ENCODE peak calls at places on chromosome 22, in five cellular contexts. One of them, this sample, is unnamed.

GRCh38 chr22:31917227-31917921 is 27.0 kb upstream of the YWHAH start:
- DNase-seq in left lung: peak; percentile 79
- DNase-seq in IMR-90: no peak
- DNase-seq in stimulated activated CD4-positive, alpha-beta T cell treated with anti-CD3 and anti-CD28 coated beads, Interleukin-4, amount 100 ng/mL, for 48 hours: no peak
- DNase-seq in activated T-helper 1 cell treated with anti-CD3 and anti-CD28 coated beads, Interleukin-12 subunit alpha, Interleukin-12 subunit beta, Interleukin-2, Interleukin-4 antibody, amounts not matched to agents 30 ng/mL and 10 ng/mL and 1 ng/mL, durations not matched to agents 14 hours and 24 hours and 36 hours: no peak
- DNase-seq in this sample: peak; percentile 27

GRCh38 chr22:20531404-20532181 is 24.2 kb downstream of the MED15 start:
- DNase-seq in activated T-helper 1 cell treated with anti-CD3 and anti-CD28 coated beads, Interleukin-12 subunit alpha, Interleukin-12 subunit beta, Interleukin-2, Interleukin-4 antibody, amounts not matched to agents 30 ng/mL and 10 ng/mL and 1 ng/mL, durations not matched to agents 14 hours and 24 hours and 36 hours: no peak
- DNase-seq in stimulated activated CD4-positive, alpha-beta T cell treated with anti-CD3 and anti-CD28 coated beads, Interleukin-4, amount 100 ng/mL, for 48 hours: no peak
- DNase-seq in IMR-90: peak; percentile 90
- DNase-seq in left lung: peak; percentile 84
- DNase-seq in this sample: no peak

GRCh38 chr22:19723165-19723989 is at the start of gene GP1BB:
- DNase-seq in stimulated activated CD4-positive, alpha-beta T cell treated with anti-CD3 and anti-CD28 coated beads, Interleukin-4, amount 100 ng/mL, for 48 hours: peak; percentile 49
- DNase-seq in activated T-helper 1 cell treated with anti-CD3 and anti-CD28 coated beads, Interleukin-12 subunit alpha, Interleukin-12 subunit beta, Interleukin-2, Interleukin-4 antibody, amounts not matched to agents 30 ng/mL and 10 ng/mL and 1 ng/mL, durations not matched to agents 14 hours and 24 hours and 36 hours: no peak
- DNase-seq in IMR-90: no peak
- DNase-seq in left lung: no peak
- DNase-seq in this sample: peak; percentile 32

GRCh38 chr22:44543781-44544181 is 45.7 kb upstream of the RTL6 start:
- DNase-seq in left lung: no peak
- DNase-seq in activated T-helper 1 cell treated with anti-CD3 and anti-CD28 coated beads, Interleukin-12 subunit alpha, Interleukin-12 subunit beta, Interleukin-2, Interleukin-4 antibody, amounts not matched to agents 30 ng/mL and 10 ng/mL and 1 ng/mL, durations not matched to agents 14 hours and 24 hours and 36 hours: no peak
- DNase-seq in stimulated activated CD4-positive, alpha-beta T cell treated with anti-CD3 and anti-CD28 coated beads, Interleukin-4, amount 100 ng/mL, for 48 hours: no peak
- DNase-seq in IMR-90: no peak
- DNase-seq in this sample: no peak

GRCh38 chr22:30121988-30122387 is 41.7 kb downstream of the HORMAD2 start:
- DNase-seq in IMR-90: no peak
- DNase-seq in left lung: no peak
- DNase-seq in activated T-helper 1 cell treated with anti-CD3 and anti-CD28 coated beads, Interleukin-12 subunit alpha, Interleukin-12 subunit beta, Interleukin-2, Interleukin-4 antibody, amounts not matched to agents 30 ng/mL and 10 ng/mL and 1 ng/mL, durations not matched to agents 14 hours and 24 hours and 36 hours: no peak
- DNase-seq in stimulated activated CD4-positive, alpha-beta T cell treated with anti-CD3 and anti-CD28 coated beads, Interleukin-4, amount 100 ng/mL, for 48 hours: no peak
- DNase-seq in this sample: no peak

GRCh38 chr22:17576475-17576874 is 13.2 kb downstream of the SLC25A18 start:
- DNase-seq in IMR-90: peak; percentile 65
- DNase-seq in stimulated activated CD4-positive, alpha-beta T cell treated with anti-CD3 and anti-CD28 coated beads, Interleukin-4, amount 100 ng/mL, for 48 hours: no peak
- DNase-seq in left lung: no peak
- DNase-seq in activated T-helper 1 cell treated with anti-CD3 and anti-CD28 coated beads, Interleukin-12 subunit alpha, Interleukin-12 subunit beta, Interleukin-2, Interleukin-4 antibody, amounts not matched to agents 30 ng/mL and 10 ng/mL and 1 ng/mL, durations not matched to agents 14 hours and 24 hours and 36 hours: no peak
- DNase-seq in this sample: no peak

GRCh38 chr22:39643311-39644083 is 72.9 kb downstream of the CACNA1I start:
- DNase-seq in stimulated activated CD4-positive, alpha-beta T cell treated with anti-CD3 and anti-CD28 coated beads, Interleukin-4, amount 100 ng/mL, for 48 hours: no peak
- DNase-seq in left lung: no peak
- DNase-seq in IMR-90: peak; percentile 46
- DNase-seq in activated T-helper 1 cell treated with anti-CD3 and anti-CD28 coated beads, Interleukin-12 subunit alpha, Interleukin-12 subunit beta, Interleukin-2, Interleukin-4 antibody, amounts not matched to agents 30 ng/mL and 10 ng/mL and 1 ng/mL, durations not matched to agents 14 hours and 24 hours and 36 hours: no peak
- DNase-seq in this sample: no peak

GRCh38 chr22:42074153-42074750 is at the start of gene PHETA2:
- DNase-seq in activated T-helper 1 cell treated with anti-CD3 and anti-CD28 coated beads, Interleukin-12 subunit alpha, Interleukin-12 subunit beta, Interleukin-2, Interleukin-4 antibody, amounts not matched to agents 30 ng/mL and 10 ng/mL and 1 ng/mL, durations not matched to agents 14 hours and 24 hours and 36 hours: peak; percentile 57
- DNase-seq in IMR-90: peak; percentile 25
- DNase-seq in stimulated activated CD4-positive, alpha-beta T cell treated with anti-CD3 and anti-CD28 coated beads, Interleukin-4, amount 100 ng/mL, for 48 hours: peak; percentile 45
- DNase-seq in left lung: peak; percentile 88
- DNase-seq in this sample: peak; percentile 46

GRCh38 chr22:31504282-31504681 is 7.9 kb downstream of the SFI1 start:
- DNase-seq in IMR-90: peak; percentile 65
- DNase-seq in left lung: no peak
- DNase-seq in stimulated activated CD4-positive, alpha-beta T cell treated with anti-CD3 and anti-CD28 coated beads, Interleukin-4, amount 100 ng/mL, for 48 hours: no peak
- DNase-seq in activated T-helper 1 cell treated with anti-CD3 and anti-CD28 coated beads, Interleukin-12 subunit alpha, Interleukin-12 subunit beta, Interleukin-2, Interleukin-4 antibody, amounts not matched to agents 30 ng/mL and 10 ng/mL and 1 ng/mL, durations not matched to agents 14 hours and 24 hours and 36 hours: no peak
- DNase-seq in this sample: no peak

GRCh38 chr22:49788492-49788891 is 39.2 kb downstream of the BRD1 start:
- DNase-seq in left lung: peak; percentile 80
- DNase-seq in activated T-helper 1 cell treated with anti-CD3 and anti-CD28 coated beads, Interleukin-12 subunit alpha, Interleukin-12 subunit beta, Interleukin-2, Interleukin-4 antibody, amounts not matched to agents 30 ng/mL and 10 ng/mL and 1 ng/mL, durations not matched to agents 14 hours and 24 hours and 36 hours: no peak
- DNase-seq in stimulated activated CD4-positive, alpha-beta T cell treated with anti-CD3 and anti-CD28 coated beads, Interleukin-4, amount 100 ng/mL, for 48 hours: no peak
- DNase-seq in IMR-90: no peak
- DNase-seq in this sample: no peak

GRCh38 chr22:50627452-50627913 is 469 bp downstream of the ARSA start:
- DNase-seq in IMR-90: no peak
- DNase-seq in left lung: peak; percentile 83
- DNase-seq in activated T-helper 1 cell treated with anti-CD3 and anti-CD28 coated beads, Interleukin-12 subunit alpha, Interleukin-12 subunit beta, Interleukin-2, Interleukin-4 antibody, amounts not matched to agents 30 ng/mL and 10 ng/mL and 1 ng/mL, durations not matched to agents 14 hours and 24 hours and 36 hours: no peak
- DNase-seq in stimulated activated CD4-positive, alpha-beta T cell treated with anti-CD3 and anti-CD28 coated beads, Interleukin-4, amount 100 ng/mL, for 48 hours: no peak
- DNase-seq in this sample: no peak

GRCh38 chr22:24450600-24450999 is 23.2 kb downstream of the ADORA2A start:
- DNase-seq in left lung: no peak
- DNase-seq in activated T-helper 1 cell treated with anti-CD3 and anti-CD28 coated beads, Interleukin-12 subunit alpha, Interleukin-12 subunit beta, Interleukin-2, Interleukin-4 antibody, amounts not matched to agents 30 ng/mL and 10 ng/mL and 1 ng/mL, durations not matched to agents 14 hours and 24 hours and 36 hours: no peak
- DNase-seq in stimulated activated CD4-positive, alpha-beta T cell treated with anti-CD3 and anti-CD28 coated beads, Interleukin-4, amount 100 ng/mL, for 48 hours: no peak
- DNase-seq in IMR-90: no peak
- DNase-seq in this sample: no peak

GRCh38 chr22:47786650-47787290 is 1024.3 kb downstream of the TBC1D22A start:
- DNase-seq in left lung: peak; percentile 55
- DNase-seq in IMR-90: no peak
- DNase-seq in activated T-helper 1 cell treated with anti-CD3 and anti-CD28 coated beads, Interleukin-12 subunit alpha, Interleukin-12 subunit beta, Interleukin-2, Interleukin-4 antibody, amounts not matched to agents 30 ng/mL and 10 ng/mL and 1 ng/mL, durations not matched to agents 14 hours and 24 hours and 36 hours: no peak
- DNase-seq in stimulated activated CD4-positive, alpha-beta T cell treated with anti-CD3 and anti-CD28 coated beads, Interleukin-4, amount 100 ng/mL, for 48 hours: no peak
- DNase-seq in this sample: no peak

This sample was measured in stimulated activated naive B cell treated with anti-CD40 and anti-IgM and Interleukin-4, amounts not matched to agents 10 μg/mL and 1 μg/mL and 100 μg/mL, for 72 hours.